ENCODE peak calls at places on chromosomes 13 and 19, in six cellular contexts. W, Z, L, V, R and F are unnamed samples.

GRCh38 chr19:54530866-54531265 is 28.2 kb downstream of the LAIR2 start:
- DNase-seq in R (no peak), W (no peak), L (no peak), V (no peak), Z (no peak), F (no peak)

GRCh38 chr13:105037064-105037463 is 1498.4 kb downstream of the EFNB2 start:
- DNase-seq in L (no peak), V (no peak), Z (no peak), W (no peak), R (peak), F (no peak)

GRCh38 chr19:19444694-19445155 is 39.2 kb downstream of the GATAD2A start:
- DNase-seq in Z (no peak), R (no peak), V (no peak), L (no peak), W (peak), F (no peak)

GRCh38 chr19:47430041-47430802 is 10.9 kb upstream of the MEIS3 start:
- DNase-seq in V (no peak), Z (peak), R (no peak), W (peak), L (no peak), F (no peak)

GRCh38 chr13:41064493-41064892 is 3.2 kb downstream of the WBP4 start:
- DNase-seq in L (no peak), R (no peak), Z (no peak), W (peak), V (no peak), F (peak)

GRCh38 chr19:10294368-10294697 is 4.6 kb downstream of the ICAM5 start:
- DNase-seq in L (no peak), Z (no peak), R (no peak), V (no peak), W (no peak), F (no peak)

GRCh38 chr13:59364508-59365187 is 799.1 kb downstream of the DIAPH3 start:
- DNase-seq in W (no peak), L (no peak), V (no peak), R (no peak), Z (no peak), F (no peak)

GRCh38 chr19:19911150-19911549 is 10.4 kb downstream of the ZNF93 start:
- DNase-seq in L (no peak), Z (no peak), V (no peak), W (peak), R (no peak), F (no peak)

GRCh38 chr13:112983428-112984196 is 14.6 kb downstream of the MCF2L start:
- DNase-seq in L (no peak), V (no peak), R (no peak), W (no peak), Z (no peak), F (no peak)

GRCh38 chr19:13493516-13494310 is 12.6 kb downstream of the CACNA1A start:
- DNase-seq in V (no peak), L (no peak), Z (no peak), W (peak), R (no peak), F (no peak)

GRCh38 chr13:91817250-91817649 is 418.8 kb downstream of the GPC5 start:
- DNase-seq in L (no peak), V (no peak), Z (no peak), W (peak), R (no peak), F (no peak)
- TF ChIP-seq CTCF in L (no peak), V (no peak), Z (no peak), W (peak), R (peak), F (peak)

DNA sequence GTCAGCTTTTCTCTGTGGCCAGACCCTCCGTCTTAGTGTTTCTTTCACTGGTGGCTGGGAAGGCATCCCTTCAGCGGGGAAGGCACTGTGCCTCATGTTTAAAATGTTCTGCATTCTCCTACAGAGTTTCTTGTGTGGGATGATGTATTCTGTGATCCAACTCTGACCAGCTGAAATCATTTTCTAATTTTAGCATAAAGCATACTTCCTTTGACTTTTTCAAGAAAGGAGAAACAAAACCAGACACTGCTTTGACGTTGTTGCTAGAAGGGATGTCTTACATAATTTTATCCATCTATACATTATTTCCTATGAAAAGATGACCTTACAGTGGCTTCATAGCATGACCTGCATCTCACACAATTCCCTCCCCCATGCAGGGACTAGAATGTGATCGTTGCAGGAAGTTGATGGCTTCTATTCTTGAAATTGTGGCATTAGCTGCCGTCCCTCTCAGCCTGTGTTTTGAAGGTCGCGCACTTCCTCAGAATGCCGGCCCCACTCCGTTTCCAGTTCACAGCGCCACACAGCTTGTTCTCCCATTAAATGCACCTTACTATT is 38.6 kb upstream of the TEX29 start:
- DNase-seq in L (no peak), R (no peak), W (peak), V (no peak), Z (no peak), F (no peak)
- H3K4me3 ChIP-seq in L (no peak), R (no peak), W (no peak), V (no peak), Z (no peak), F (no peak)

GRCh38 chr19:1768248-1768647 is 14.9 kb downstream of the ONECUT3 start:
- DNase-seq in Z (no peak), L (no peak), W (no peak), V (no peak), R (no peak), F (no peak)
- TF ChIP-seq CTCF in Z (peak), L (no peak), W (peak), V (no peak), R (peak), F (no peak)

GRCh38 chr13:32309812-32310706 is 5.1 kb downstream of the ZAR1L start:
- DNase-seq in R (no peak), W (peak), L (no peak), Z (peak), V (no peak), F (peak)
- H3K4me3 ChIP-seq in R (no peak), W (no peak), L (no peak), Z (no peak), V (peak), F (no peak)

GRCh38 chr19:35741216-35741541 is 1.1 kb downstream of the IGFLR1 start:
- DNase-seq in W (no peak), R (no peak), V (no peak), L (no peak), Z (no peak), F (no peak)

GRCh38 chr19:35742121-35742724 is at the start of gene IGFLR1:
- DNase-seq in V (no peak), L (no peak), R (no peak), Z (peak), W (no peak), F (no peak)

GRCh38 chr19:35739275-35740107 is 2.8 kb downstream of the IGFLR1 start:
- DNase-seq in W (no peak), V (no peak), R (no peak), Z (no peak), L (no peak), F (no peak)

GRCh38 chr19:35740108-35740422 is 2.2 kb downstream of the IGFLR1 start:
- DNase-seq in Z (no peak), V (no peak), L (no peak), R (no peak), W (no peak), F (no peak)

GRCh38 chr19:35740423-35741215 is 1.6 kb downstream of the IGFLR1 start:
- DNase-seq in V (peak), R (peak), Z (peak), W (peak), L (peak), F (peak)
- TF ChIP-seq CTCF in V (no peak), R (no peak), Z (no peak), W (peak), L (peak), F (peak)

GRCh38 chr19:39351537-39352037 is 9.4 kb downstream of the SAMD4B start:
- DNase-seq in R (no peak), W (peak), L (no peak), Z (no peak), V (no peak), F (no peak)

GRCh38 chr19:39356073-39356472 is 13.9 kb downstream of the SAMD4B start:
- DNase-seq in V (no peak), Z (no peak), L (no peak), R (no peak), W (no peak), F (no peak)

GRCh38 chr19:39355253-39355652 is 13.0 kb downstream of the SAMD4B start:
- DNase-seq in Z (no peak), R (no peak), L (no peak), W (no peak), V (no peak), F (no peak)

GRCh38 chr19:39350156-39350555 is 7.9 kb downstream of the SAMD4B start:
- DNase-seq in Z (no peak), W (no peak), V (no peak), R (no peak), L (no peak), F (no peak)

GRCh38 chr19:39352549-39353285 is 10.5 kb downstream of the SAMD4B start:
- DNase-seq in W (no peak), V (no peak), L (no peak), Z (no peak), R (no peak), F (no peak)
- H3K4me3 ChIP-seq in W (no peak), V (no peak), L (no peak), Z (no peak), R (no peak), F (no peak)